ENCODE peak calls at places on chromosomes 7 and 10, in five cellular contexts. T, E, W, V and F are unnamed samples.

GRCh38 chr10:48698971-48699627 is 14.4 kb downstream of the WDFY4 start:
- DNase-seq in E (no peak), W (peak; percentile 26), V (no peak), T (no peak), F (no peak)

GRCh38 chr10:11616021-11616420 is 4.6 kb upstream of the USP6NL start:
- DNase-seq in T (no peak), V (no peak), E (no peak), W (no peak), F (peak; percentile 47)

GRCh38 chr10:3538291-3538849 is 246.6 kb downstream of the KLF6 start:
- DNase-seq in W (no peak), E (peak; percentile 20), T (peak; percentile 40), V (no peak), F (peak; percentile 73)

GRCh38 chr10:30737931-30738391 is 108.4 kb upstream of the LYZL2 start:
- DNase-seq in W (no peak), V (no peak), T (no peak), E (no peak), F (no peak)

GRCh38 chr10:17512341-17513001 is 58.1 kb upstream of the ST8SIA6 start:
- DNase-seq in E (peak; percentile 8), W (no peak), T (peak; percentile 84), V (no peak), F (peak; percentile 94)

GRCh38 chr10:111522141-111522540 is 445.3 kb downstream of the ADRA2A start:
- DNase-seq in V (no peak), W (no peak), E (no peak), T (no peak), F (no peak)

GRCh38 chr10:7314068-7314646 is 96.7 kb downstream of the SFMBT2 start:
- DNase-seq in T (no peak), W (no peak), E (no peak), V (no peak), F (no peak)

GRCh38 chr7:66502230-66503035 is 126.2 kb upstream of the KCTD7 start:
- DNase-seq in W (no peak), V (no peak), E (no peak), T (no peak), F (no peak)

GRCh38 chr10:118101501-118101900 is 54.8 kb upstream of the RAB11FIP2 start:
- DNase-seq in E (no peak), W (no peak), T (no peak), V (no peak), F (peak; percentile 78)

GRCh38 chr7:154783281-154783909 is 219.5 kb downstream of the PAXIP1 start:
- DNase-seq in W (no peak), E (no peak), T (no peak), V (no peak), F (no peak)

GRCh38 chr7:18354686-18355085 is 140.9 kb upstream of the HDAC9 start:
- DNase-seq in V (no peak), T (no peak), E (peak; percentile 13), W (no peak), F (no peak)

GRCh38 chr10:44046605-44047004 is 338.3 kb downstream of the CXCL12 start:
- DNase-seq in W (peak; percentile 55), E (peak; percentile 46), V (no peak), T (peak; percentile 31), F (peak; percentile 68)

GRCh38 chr7:101436857-101437576 is 74.3 kb downstream of the COL26A1 start:
- DNase-seq in V (no peak), W (peak; percentile 96), E (peak; percentile 87), T (peak; percentile 31), F (no peak)

GRCh38 chr7:16463520-16463919 is 2.0 kb downstream of the SOSTDC1 start:
- DNase-seq in W (no peak), T (no peak), E (no peak), V (no peak), F (no peak)

GRCh38 chr10:4276151-4276550 is 491.1 kb upstream of the KLF6 start:
- DNase-seq in W (no peak), E (no peak), T (no peak), V (no peak), F (no peak)

GRCh38 chr10:4498763-4499251 is 327.2 kb upstream of the AKR1E2 start:
- DNase-seq in T (peak; percentile 45), E (no peak), V (no peak), W (no peak), F (peak; percentile 95)

GRCh38 chr10:96138102-96138501 is 8.0 kb downstream of the ZNF518A start:
- DNase-seq in W (no peak), T (no peak), V (no peak), E (no peak), F (no peak)

GRCh38 chr10:88232029-88232895 is 350.9 kb downstream of the RNLS start:
- DNase-seq in T (no peak), E (no peak), W (no peak), V (no peak), F (peak; percentile 48)

GRCh38 chr10:76382381-76382851 is 951.0 kb downstream of the LRMDA start:
- DNase-seq in T (peak; percentile 62), E (no peak), W (no peak), V (no peak), F (peak; percentile 64)

GRCh38 chr10:113073549-113074189 is 123.6 kb downstream of the TCF7L2 start:
- DNase-seq in T (peak; percentile 92), V (no peak), W (peak; percentile 87), E (peak; percentile 84), F (peak; percentile 98)

GRCh38 chr10:11300563-11300962 is 282.9 kb downstream of the CELF2 start:
- DNase-seq in E (no peak), W (no peak), T (no peak), V (no peak), F (no peak)

GRCh38 chr10:88289342-88289741 is 293.8 kb downstream of the RNLS start:
- DNase-seq in T (no peak), V (no peak), E (no peak), W (no peak), F (peak; percentile 47)

GRCh38 chr10:96740579-96741281 is 20.4 kb upstream of the PIK3AP1 start:
- DNase-seq in V (no peak), W (no peak), T (no peak), E (no peak), F (no peak)

GRCh38 chr7:17807242-17807641 is 133.1 kb downstream of the SNX13 start:
- DNase-seq in V (peak; percentile 7), T (no peak), E (peak; percentile 50), W (peak; percentile 67), F (no peak)

GRCh38 chr7:139043823-139044812 is 8.3 kb upstream of the ZC3HAV1L start:
- DNase-seq in E (no peak), W (no peak), V (peak; percentile 30), T (no peak), F (no peak)

GRCh38 chr7:107779647-107780099 is 23.4 kb downstream of the SLC26A3 start:
- DNase-seq in W (no peak), T (no peak), E (no peak), V (no peak), F (no peak)

GRCh38 chr10:27383595-27384542 is 120.2 kb upstream of the RAB18 start:
- DNase-seq in T (peak; percentile 81), V (no peak), W (no peak), E (peak; percentile 6), F (peak; percentile 30)

GRCh38 chr10:46310851-46311250 is 24.1 kb downstream of the ANTXRL start:
- DNase-seq in T (no peak), V (no peak), E (no peak), W (no peak), F (no peak)

GRCh38 chr7:146126767-146127509 is 10.3 kb downstream of the CNTNAP2 start:
- DNase-seq in T (no peak), W (no peak), E (peak; percentile 33), V (no peak), F (no peak)

GRCh38 chr10:132153616-132154217 is 33.0 kb upstream of the DPYSL4 start:
- DNase-seq in T (no peak), E (no peak), W (no peak), V (no peak), F (no peak)

DNA sequence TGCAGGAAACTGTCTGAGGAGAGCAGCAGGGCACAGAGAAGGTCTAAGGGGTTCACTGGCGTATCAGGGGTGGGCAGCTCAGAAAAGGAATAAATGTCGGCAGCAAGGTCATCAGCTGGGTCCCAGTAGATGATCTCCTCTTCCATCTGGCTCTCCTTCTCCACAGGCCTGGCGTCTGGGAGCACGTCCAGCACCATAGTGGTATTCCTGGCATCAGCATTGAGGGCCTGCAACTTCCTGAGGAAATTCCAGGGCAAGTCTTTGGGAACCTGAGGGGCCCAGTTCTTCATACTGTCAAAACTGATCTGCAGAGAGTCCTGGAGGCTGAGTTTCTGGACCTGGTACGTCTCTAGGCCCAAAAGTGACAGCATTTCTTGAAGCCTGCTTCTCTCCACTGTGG is 9.6 kb upstream of the MRPS24 start:
- DNase-seq in E (no peak), V (no peak), W (no peak), T (no peak), F (peak; percentile 35)
- H3K9ac ChIP-seq in E (no peak overlapping the region), V (no peak overlapping the region), W (no peak overlapping the region), T (no peak overlapping the region), F (peak overlapping the region; percentile 52)

GRCh38 chr10:50473756-50474155 is 150.0 kb downstream of the SGMS1 start:
- DNase-seq in W (no peak), E (no peak), V (no peak), T (no peak), F (no peak)
- H3K9ac ChIP-seq in W (no peak overlapping the region), E (no peak overlapping the region), V (no peak overlapping the region), T (no peak overlapping the region), F (no peak overlapping the region)

GRCh38 chr7:149422065-149422913 is 38.6 kb downstream of the ZNF777 start:
- DNase-seq in T (peak; percentile 85), V (peak; percentile 55), W (peak; percentile 93), E (peak; percentile 93), F (peak; percentile 85)
- H3K9ac ChIP-seq in T (peak overlapping the region; percentile 66), V (peak overlapping the region; percentile 62), W (peak overlapping the region; percentile 34), E (peak overlapping the region; percentile 76), F (peak overlapping the region; percentile 68)

GRCh38 chr7:7944619-7945282 is 23.8 kb upstream of the GLCCI1 start:
- DNase-seq in T (no peak), V (peak; percentile 81), W (peak; percentile 52), E (peak; percentile 9), F (no peak)
- H3K9ac ChIP-seq in T (no peak overlapping the region), V (peak overlapping the region; percentile 55), W (no peak overlapping the region), E (no peak overlapping the region), F (no peak overlapping the region)

GRCh38 chr7:128361463-128362441 is at the start of gene PRRT4:
- DNase-seq in V (peak; percentile 50), E (peak; percentile 55), T (peak; percentile 22), W (peak; percentile 77), F (peak; percentile 60)
- H3K9ac ChIP-seq in V (peak within 1 kb of the TSS; percentile 61), E (peak within 1 kb of the TSS; percentile 41), T (no peak within 1 kb of the TSS), W (no peak within 1 kb of the TSS), F (no peak within 1 kb of the TSS)

DNA sequence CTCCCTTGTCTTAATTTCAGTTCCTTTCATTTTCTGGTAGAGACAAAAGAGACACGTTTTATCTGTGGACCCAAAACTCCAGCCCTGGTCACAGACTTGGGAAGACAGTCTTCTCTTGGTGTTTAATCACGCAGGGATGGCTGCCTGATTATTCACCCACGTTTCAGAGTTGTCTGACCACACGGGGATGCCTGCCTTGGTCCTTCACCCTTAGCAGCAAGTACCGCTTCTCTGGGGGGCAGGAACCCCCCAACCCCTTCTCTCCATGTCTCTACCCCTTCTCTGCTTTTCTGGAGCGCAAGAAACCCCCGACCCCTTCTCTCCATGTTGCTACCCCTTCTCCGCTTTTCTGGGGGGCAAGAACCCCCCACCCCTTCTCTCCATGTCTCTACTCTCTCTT is 95.8 kb downstream of the MACC1 start:
- DNase-seq in V (no peak), W (peak; percentile 59), E (no peak), T (no peak), F (no peak)
- H3K9ac ChIP-seq in V (no peak overlapping the region), W (peak overlapping the region; percentile 95), E (peak overlapping the region; percentile 91), T (no peak overlapping the region), F (no peak overlapping the region)

GRCh38 chr10:65618125-65618524 is 1307.7 kb upstream of the LRRTM3 start:
- DNase-seq in V (no peak), T (peak; percentile 68), E (no peak), W (no peak), F (no peak)
- H3K9ac ChIP-seq in V (no peak overlapping the region), T (no peak overlapping the region), E (no peak overlapping the region), W (no peak overlapping the region), F (no peak overlapping the region)